ENCODE peak calls at places on chromosomes 16 and 17, in four cellular contexts. R is GM12878, L is K562, P is A549. N is an unnamed sample.

GRCh38 chr17:68484458-68484857 is 27.2 kb upstream of the WIPI1 start:
- ATAC-seq in R (no peak), L (no peak), P (no peak), N (no peak)

GRCh38 chr16:4538067-4538385 is 547 bp downstream of the CDIP1 start:
- ATAC-seq in R (peak), L (no peak), P (peak), N (peak)

GRCh38 chr17:32516940-32517711 is 30.3 kb downstream of the CDK5R1 start:
- ATAC-seq in R (peak), L (no peak), P (no peak), N (no peak)

GRCh38 chr16:81515721-81516120 is 71.1 kb downstream of the CMIP start:
- ATAC-seq in R (no peak), L (no peak), P (no peak), N (no peak)

GRCh38 chr16:2949705-2950399 is 14.2 kb upstream of the KREMEN2 start:
- ATAC-seq in R (no peak), L (no peak), P (peak), N (no peak)

GRCh38 chr16:17233301-17234002 is 237.3 kb downstream of the XYLT1 start:
- ATAC-seq in R (no peak), L (no peak), P (no peak), N (no peak)

GRCh38 chr17:50079334-50080095 is 15.6 kb upstream of the PDK2 start:
- ATAC-seq in R (peak), L (peak), P (peak), N (peak)

GRCh38 chr17:6374271-6374691 is 60.6 kb downstream of the AIPL1 start:
- ATAC-seq in R (no peak), L (no peak), P (peak), N (no peak)

GRCh38 chr17:29238133-29238850 is 8.4 kb upstream of the CRYBA1 start:
- ATAC-seq in R (no peak), L (no peak), P (no peak), N (no peak)

GRCh38 chr16:47732122-47732805 is 271.1 kb downstream of the PHKB start:
- ATAC-seq in R (no peak), L (no peak), P (peak), N (no peak)

GRCh38 chr16:72986011-72986410 is 61.9 kb downstream of the ZFHX3 start:
- ATAC-seq in R (no peak), L (no peak), P (no peak), N (peak)

GRCh38 chr17:81416612-81417011 is 21.4 kb downstream of the BAHCC1 start:
- ATAC-seq in R (no peak), L (no peak), P (no peak), N (no peak)

GRCh38 chr16:65071371-65072311 is 50.2 kb downstream of the CDH11 start:
- ATAC-seq in R (no peak), L (no peak), P (no peak), N (peak)

GRCh38 chr16:525123-525519 is 2.4 kb upstream of the CAPN15 start:
- ATAC-seq in R (peak), L (no peak), P (no peak), N (no peak)

GRCh38 chr17:50708050-50709000 is 611 bp upstream of the ANKRD40 start:
- ATAC-seq in R (peak), L (peak), P (peak), N (peak)

GRCh38 chr17:795276-795675 is 13.1 kb downstream of the MRM3 start:
- ATAC-seq in R (no peak), L (no peak), P (no peak), N (no peak)
- TF ChIP-seq EP300 in R (no peak), L (no peak), P (no peak), N (no peak)

DNA sequence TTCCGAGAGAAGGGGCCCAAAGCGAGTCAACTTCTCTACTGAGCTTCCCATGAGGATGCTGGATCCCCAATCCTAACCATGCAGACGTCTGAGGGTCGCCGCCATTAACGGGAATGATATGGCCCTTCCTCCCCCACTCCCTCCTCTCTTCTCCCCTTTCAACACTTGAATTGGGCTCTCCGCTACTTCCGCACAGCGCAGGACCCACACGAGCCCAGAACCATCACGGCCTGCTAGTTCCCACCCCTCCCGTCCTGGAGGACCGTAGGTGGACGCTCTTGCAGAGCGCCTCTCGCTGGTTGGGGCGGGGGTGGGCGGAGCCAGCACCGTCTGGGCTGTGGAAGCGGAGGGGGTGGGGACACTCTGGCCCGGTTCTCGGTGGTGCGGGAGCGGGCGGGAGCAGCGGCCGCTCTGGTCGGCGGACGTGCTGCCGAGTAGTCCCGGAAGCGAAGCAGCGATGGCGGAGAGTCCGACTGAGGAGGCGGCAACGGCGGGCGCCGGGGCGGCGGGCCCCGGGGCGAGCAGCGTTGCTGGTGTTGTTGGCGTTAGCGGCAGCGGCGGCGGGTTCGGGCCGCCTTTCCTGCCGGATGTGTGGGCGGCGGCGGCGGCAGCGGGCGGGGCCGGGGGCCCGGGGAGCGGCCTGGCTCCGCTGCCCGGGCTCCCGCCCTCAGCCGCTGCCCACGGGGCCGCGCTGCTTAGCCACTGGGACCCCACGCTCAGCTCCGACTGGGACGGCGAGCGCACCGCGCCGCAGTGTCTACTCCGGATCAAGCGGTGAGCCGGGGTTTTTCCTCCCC is at the start of gene UBE2Z:
- ATAC-seq in R (peak), L (peak), P (peak), N (peak)
- TF ChIP-seq EP300 in R (peak), L (no peak), P (no peak), N (no peak)

GRCh38 chr16:66928702-66929388 is 3.5 kb upstream of the RRAD start:
- ATAC-seq in R (peak), L (peak), P (peak), N (no peak)

GRCh38 chr16:66926171-66926570 is 836 bp upstream of the RRAD start:
- ATAC-seq in R (no peak), L (no peak), P (peak), N (no peak)

GRCh38 chr16:66927918-66928649 is 2.7 kb upstream of the RRAD start:
- ATAC-seq in R (no peak), L (no peak), P (no peak), N (no peak)

GRCh38 chr16:66925322-66925840 is at the start of gene RRAD:
- ATAC-seq in R (peak), L (peak), P (peak), N (peak)

DNA sequence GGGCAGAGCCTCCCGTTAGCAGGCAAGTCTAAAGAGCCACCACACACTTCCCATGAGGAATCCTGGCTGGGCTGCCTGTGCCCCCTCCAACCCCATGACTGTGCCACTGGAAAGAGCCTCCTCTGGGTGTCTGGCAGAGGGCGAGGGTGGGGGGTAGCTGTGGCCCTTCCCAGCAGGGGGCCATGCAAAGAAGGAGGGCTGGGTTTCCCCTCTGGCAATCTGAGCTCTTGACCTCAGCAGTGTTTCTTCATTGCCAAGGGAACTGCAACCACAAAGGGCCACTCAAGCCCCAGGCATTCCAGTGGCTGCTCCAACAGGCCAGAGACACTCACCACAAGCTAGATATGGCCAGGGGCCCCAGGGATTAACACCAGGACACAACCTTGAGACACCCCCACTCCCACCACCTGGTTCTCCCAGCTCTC is 1.7 kb upstream of the RRAD start:
- ATAC-seq in R (peak), L (no peak), P (peak), N (no peak)
- TF ChIP-seq EP300 in R (peak), L (no peak), P (no peak), N (no peak)

DNA sequence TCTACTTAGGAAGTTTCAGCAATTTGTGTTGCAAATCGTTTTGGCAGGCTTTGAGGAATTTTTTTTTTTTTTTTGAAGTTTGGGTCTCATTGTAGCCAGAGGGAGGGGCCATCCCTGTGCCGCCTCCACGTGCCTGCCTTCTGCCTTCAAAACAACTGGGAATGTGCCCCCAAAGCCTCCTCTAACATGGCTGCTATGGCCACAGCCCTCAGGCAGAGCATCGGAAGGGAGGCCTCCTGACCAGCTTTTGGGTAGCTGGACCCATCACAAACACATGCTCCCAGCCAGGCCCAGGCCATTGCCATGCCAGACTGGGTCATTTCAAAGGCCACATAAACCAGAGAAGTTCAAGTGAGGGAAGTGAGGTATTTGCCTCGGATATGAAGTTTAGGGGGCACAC is 21.5 kb downstream of the C16orf82 start:
- ATAC-seq in R (no peak), L (no peak), P (no peak), N (no peak)
- TF ChIP-seq EP300 in R (no peak), L (no peak), P (no peak), N (no peak)

GRCh38 chr17:78346605-78347250 is 13.1 kb downstream of the SOCS3 start:
- ATAC-seq in R (no peak), L (peak), P (no peak), N (no peak)

GRCh38 chr17:78347453-78347852 is 12.4 kb downstream of the SOCS3 start:
- ATAC-seq in R (no peak), L (no peak), P (no peak), N (no peak)

GRCh38 chr17:78348055-78348745 is 11.7 kb downstream of the SOCS3 start:
- ATAC-seq in R (peak), L (no peak), P (no peak), N (no peak)

GRCh38 chr17:78351449-78352006 is 8.3 kb downstream of the SOCS3 start:
- ATAC-seq in R (no peak), L (no peak), P (peak), N (peak)

GRCh38 chr17:78349831-78350631 is 9.8 kb downstream of the SOCS3 start:
- ATAC-seq in R (no peak), L (no peak), P (no peak), N (no peak)
- TF ChIP-seq EP300 in R (no peak), L (no peak), P (no peak), N (no peak)

GRCh38 chr16:67185003-67185865 is 1.5 kb upstream of the MATCAP1 start:
- ATAC-seq in R (peak), L (peak), P (peak), N (peak)

GRCh38 chr16:67183284-67183626 is 508 bp downstream of the MATCAP1 start:
- ATAC-seq in R (no peak), L (no peak), P (no peak), N (no peak)

GRCh38 chr16:67182288-67182687 is 1.5 kb downstream of the MATCAP1 start:
- ATAC-seq in R (no peak), L (no peak), P (no peak), N (no peak)

GRCh38 chr16:67184453-67185002 is 765 bp upstream of the MATCAP1 start:
- ATAC-seq in R (peak), L (no peak), P (peak), N (no peak)

DNA sequence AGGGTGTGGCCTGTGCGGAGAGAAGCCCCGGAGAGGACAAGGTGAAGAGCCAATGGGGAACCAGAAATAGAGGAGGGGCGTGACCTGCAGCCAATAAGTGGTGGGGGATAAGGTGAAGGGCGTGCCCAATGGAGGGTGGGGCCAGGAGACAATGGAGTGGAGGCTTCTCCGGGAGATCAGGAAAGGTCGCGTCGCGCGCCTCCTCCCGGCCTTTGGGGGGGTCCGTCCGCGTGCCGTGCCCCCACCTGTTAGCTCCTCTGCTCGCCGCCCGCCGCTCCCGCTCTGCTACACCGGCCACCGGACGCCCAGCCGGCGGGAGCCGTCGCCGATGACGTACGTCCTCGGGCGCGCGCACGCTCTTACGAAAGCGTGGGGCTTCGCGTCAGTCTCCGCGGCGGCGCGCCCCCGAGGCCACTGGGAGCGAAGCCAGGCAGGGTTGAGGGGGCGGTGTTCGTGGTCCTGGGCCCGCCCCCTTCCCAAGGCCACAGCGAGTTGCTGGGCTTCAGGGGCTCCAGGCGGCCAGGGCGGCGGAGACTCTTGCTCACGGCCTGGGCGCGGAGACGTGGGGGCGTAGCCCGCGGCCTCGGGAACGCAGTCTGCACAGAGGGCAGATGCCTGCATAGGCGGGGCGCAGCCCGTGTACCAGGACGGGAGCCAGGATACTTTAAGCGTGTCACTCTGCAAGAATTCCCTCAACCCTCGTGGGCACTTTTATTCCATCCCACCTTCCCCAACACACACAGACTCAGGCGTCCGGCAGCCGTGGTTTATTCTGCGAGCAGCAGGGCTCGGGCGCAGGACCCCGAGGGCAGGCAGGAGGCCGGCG is at the start of gene MATCAP1:
- ATAC-seq in R (peak), L (peak), P (peak), N (peak)
- TF ChIP-seq EP300 in R (no peak), L (no peak), P (no peak), N (no peak)

GRCh38 chr17:19507673-19508326 is 25.9 kb upstream of the SLC47A1 start:
- ATAC-seq in R (peak), L (peak), P (peak), N (peak)
- TF ChIP-seq EP300 in R (peak), L (peak), P (no peak), N (no peak)